ENCODE peak calls at places on chromosomes 13 and 19, in eight cellular contexts. Q is SK-N-SH, L is heart right ventricle, K is right lobe of liver, X is psoas muscle, B is lower lobe of right lung, C is cardiac fibroblast, M is GM12878. U is an unnamed sample.

GRCh38 chr19:58518261-58519086 is 1.1 kb downstream of the ZBTB45 start:
- DNase-seq in Q (peak; percentile 39), L (no peak), K (no peak), X (no peak), B (peak; percentile 56), C (peak; percentile 7), M (no peak), U (no peak)

GRCh38 chr19:5953680-5954213 is 24.2 kb downstream of the RANBP3 start:
- DNase-seq in Q (no peak), L (no peak), K (no peak), X (no peak), B (no peak), C (peak; percentile 18), M (no peak), U (no peak)

GRCh38 chr13:98974053-98974452 is 3.8 kb downstream of the DOCK9 start:
- DNase-seq in Q (no peak), L (no peak), K (no peak), X (no peak), B (no peak), C (no peak), M (no peak), U (no peak)

GRCh38 chr13:99989376-99990044 is 7.9 kb downstream of the ZIC2 start:
- DNase-seq in Q (peak; percentile 39), L (no peak), K (no peak), X (no peak), B (no peak), C (no peak), M (no peak), U (no peak)

GRCh38 chr19:37953125-37953524 is 46.1 kb downstream of the SIPA1L3 start:
- DNase-seq in Q (no peak), L (no peak), K (peak; percentile 51), X (no peak), B (no peak), C (no peak), M (no peak), U (peak; percentile 62)

GRCh38 chr13:87889241-87889640 is 218.1 kb downstream of the SLITRK5 start:
- DNase-seq in Q (no peak), L (no peak), K (no peak), X (no peak), B (no peak), C (no peak), M (no peak), U (no peak)

GRCh38 chr13:44404261-44405139 is 30.9 kb downstream of the SERP2 start:
- DNase-seq in Q (peak; percentile 80), L (no peak), K (peak; percentile 90), X (no peak), B (no peak), C (no peak), M (no peak), U (no peak)

GRCh38 chr19:37933965-37934364 is 27.0 kb downstream of the SIPA1L3 start:
- DNase-seq in Q (no peak), L (peak; percentile 48), K (peak; percentile 91), X (peak; percentile 75), B (no peak), C (peak; percentile 72), M (no peak), U (peak; percentile 73)

GRCh38 chr19:32862741-32863140 is 6.8 kb downstream of the SLC7A9 start:
- DNase-seq in Q (no peak), L (no peak), K (no peak), X (no peak), B (no peak), C (no peak), M (no peak), U (no peak)

GRCh38 chr19:2424686-2425621 is 2.4 kb downstream of the TIMM13 start:
- DNase-seq in Q (peak; percentile 80), L (peak; percentile 47), K (no peak), X (peak; percentile 79), B (no peak), C (peak; percentile 69), M (no peak), U (no peak)

DNA sequence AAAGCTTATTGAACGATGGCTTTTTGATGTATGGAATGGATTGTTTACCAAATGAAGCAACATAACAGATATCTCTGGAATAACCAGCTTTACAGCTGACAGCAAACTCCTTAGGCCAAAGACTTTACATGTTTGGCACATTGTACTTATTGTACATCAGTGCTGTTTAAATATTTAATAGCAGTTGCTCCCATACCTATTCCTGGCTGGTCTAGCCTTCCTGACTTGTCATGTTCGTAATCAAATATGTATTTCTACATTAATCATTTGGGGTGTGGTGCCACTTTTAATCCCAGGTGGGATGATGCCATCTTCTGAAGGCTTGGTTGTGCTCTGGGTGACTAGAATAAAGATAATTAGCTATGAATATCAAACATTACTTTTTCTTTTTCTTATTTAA is 67.4 kb upstream of the FRY start:
- DNase-seq in Q (no peak), L (no peak), K (no peak), X (no peak), B (no peak), C (no peak), M (no peak), U (no peak)
- H3K4me3 ChIP-seq in Q (no peak overlapping the region), L (no peak overlapping the region), K (no peak overlapping the region), X (no peak overlapping the region), B (no peak overlapping the region), C (no peak overlapping the region), M (no peak overlapping the region), U (no peak overlapping the region)

DNA sequence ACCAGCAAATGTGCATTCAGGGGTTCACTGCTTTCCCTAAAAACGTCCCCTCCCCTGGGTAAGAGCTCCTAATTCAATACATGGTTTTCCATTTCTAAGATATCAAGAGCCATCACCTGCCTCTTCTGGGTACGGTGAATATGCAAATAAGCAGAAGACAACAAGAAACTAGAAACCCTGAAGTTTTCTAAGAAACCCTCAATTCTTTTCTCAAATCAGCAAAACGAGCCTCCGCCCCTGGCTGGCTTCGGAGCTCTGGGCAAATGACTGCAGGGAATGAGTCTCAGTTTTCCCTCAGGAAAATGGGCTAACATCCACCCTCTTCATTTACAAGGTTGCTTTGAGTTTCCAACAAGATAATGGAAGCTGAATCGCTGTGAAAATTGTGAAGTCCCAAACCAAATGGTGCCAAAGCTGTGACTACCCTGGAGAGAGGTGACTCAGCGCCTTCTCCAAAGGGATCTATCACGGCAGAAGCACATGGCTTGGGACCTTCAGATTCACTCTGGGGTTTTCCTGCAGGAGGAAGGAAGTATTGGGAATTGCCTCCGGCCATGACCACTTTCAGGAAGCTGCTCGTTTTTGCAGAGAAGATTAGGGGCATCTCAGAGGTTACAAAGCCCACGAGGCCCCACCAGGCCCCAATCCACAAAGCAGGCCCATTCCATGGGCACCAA is 26.6 kb downstream of the KLF2 start:
- DNase-seq in Q (no peak), L (no peak), K (no peak), X (no peak), B (no peak), C (peak; percentile 22), M (no peak), U (no peak)
- TF ChIP-seq CTCF in Q (no peak), L (no peak), K (no peak), X (no peak), B (no peak), C (no peak), M (no peak), U (no peak)

GRCh38 chr13:32429406-32429909 is 1.5 kb upstream of the N4BP2L1 start:
- DNase-seq in Q (no peak), L (no peak), K (no peak), X (no peak), B (no peak), C (no peak), M (no peak), U (no peak)
- H3K4me3 ChIP-seq in Q (no peak overlapping the region), L (no peak overlapping the region), K (no peak overlapping the region), X (no peak overlapping the region), B (no peak overlapping the region), C (no peak overlapping the region), M (peak overlapping the region; percentile 94), U (no peak overlapping the region)

GRCh38 chr13:20721454-20722357 is 18.2 kb downstream of the IL17D start:
- DNase-seq in Q (peak; percentile 67), L (peak; percentile 60), K (no peak), X (peak; percentile 82), B (no peak), C (peak; percentile 59), M (no peak), U (no peak)
- TF ChIP-seq CTCF in Q (no peak), L (no peak), K (no peak), X (no peak), B (no peak), C (no peak), M (no peak), U (no peak)

U was measured in epithelial cell of proximal tubule.